ENCODE peak calls at places on chromosomes 13 and 19, in seven cellular contexts. W is A549, H is fibroblast of lung, B is tibial nerve, S is PC-3, Q is upper lobe of left lung, F is fibroblast of villous mesenchyme. I is an unnamed sample.

GRCh38 chr13:111387026-111387871 is 66.8 kb downstream of the TEX29 start:
- DNase-seq in W (no peak), H (no peak), B (no peak), S (no peak), Q (peak), F (no peak), I (no peak)

GRCh38 chr19:16034958-16035560 is 41.2 kb upstream of the TPM4 start:
- DNase-seq in W (no peak), H (no peak), B (no peak), S (no peak), Q (no peak), F (no peak), I (no peak)

GRCh38 chr13:112447306-112447705 is 71.2 kb downstream of the SPACA7 start:
- DNase-seq in W (no peak), H (no peak), B (no peak), S (no peak), Q (peak), F (no peak), I (no peak)

GRCh38 chr19:38849746-38850230 is at the start of gene HNRNPL:
- DNase-seq in W (no peak), H (no peak), B (no peak), S (no peak), Q (peak), F (no peak), I (no peak)

GRCh38 chr13:108036411-108036810 is 178.9 kb downstream of the LIG4 start:
- DNase-seq in W (no peak), H (no peak), B (no peak), S (no peak), Q (no peak), F (no peak), I (no peak)

GRCh38 chr19:27986299-27986698 is 1226.7 kb downstream of the UQCRFS1 start:
- DNase-seq in W (no peak), H (no peak), B (no peak), S (no peak), Q (no peak), F (no peak), I (no peak)

GRCh38 chr19:38922482-38922881 is 8.1 kb downstream of the SARS2 start:
- DNase-seq in W (no peak), H (no peak), B (no peak), S (no peak), Q (no peak), F (no peak), I (no peak)

GRCh38 chr19:41531438-41532311 is 44.3 kb upstream of the CEACAM21 start:
- DNase-seq in W (peak), H (peak), B (peak), S (no peak), Q (peak), F (peak), I (peak)

GRCh38 chr13:43054803-43055802 is 31.7 kb downstream of the DNAJC15 start:
- DNase-seq in W (no peak), H (peak), B (no peak), S (peak), Q (no peak), F (peak), I (no peak)

GRCh38 chr13:109785892-109786450 is 412 bp downstream of the IRS2 start:
- DNase-seq in W (no peak), H (no peak), B (no peak), S (no peak), Q (no peak), F (no peak), I (no peak)

GRCh38 chr19:39411006-39411831 is 1.2 kb upstream of the PLEKHG2 start:
- DNase-seq in W (no peak), H (peak), B (peak), S (no peak), Q (peak), F (peak), I (no peak)

GRCh38 chr13:101691326-101691725 is 238.9 kb downstream of the ITGBL1 start:
- DNase-seq in W (no peak), H (no peak), B (no peak), S (peak), Q (no peak), F (no peak), I (no peak)

GRCh38 chr13:33034061-33034460 is 17.8 kb downstream of the KL start:
- DNase-seq in W (no peak), H (no peak), B (no peak), S (no peak), Q (no peak), F (no peak), I (no peak)

GRCh38 chr13:67736646-67737420 is 506.7 kb upstream of the PCDH9 start:
- DNase-seq in W (peak), H (peak), B (no peak), S (peak), Q (no peak), F (peak), I (no peak)

GRCh38 chr13:30142502-30143211 is 164.7 kb downstream of the KATNAL1 start:
- DNase-seq in W (peak), H (peak), B (peak), S (peak), Q (no peak), F (peak), I (no peak)

GRCh38 chr19:863305-863620 is 3.8 kb downstream of the CFD start:
- DNase-seq in W (no peak), H (no peak), B (no peak), S (no peak), Q (no peak), F (no peak), I (no peak)

GRCh38 chr19:860481-861098 is 1.1 kb downstream of the CFD start:
- DNase-seq in W (peak), H (peak), B (peak), S (peak), Q (peak), F (peak), I (no peak)

GRCh38 chr19:861756-862528 is 2.5 kb downstream of the CFD start:
- DNase-seq in W (no peak), H (no peak), B (no peak), S (peak), Q (peak), F (no peak), I (peak)

GRCh38 chr19:862529-863304 is 3.3 kb downstream of the CFD start:
- DNase-seq in W (no peak), H (peak), B (peak), S (no peak), Q (peak), F (peak), I (no peak)

DNA sequence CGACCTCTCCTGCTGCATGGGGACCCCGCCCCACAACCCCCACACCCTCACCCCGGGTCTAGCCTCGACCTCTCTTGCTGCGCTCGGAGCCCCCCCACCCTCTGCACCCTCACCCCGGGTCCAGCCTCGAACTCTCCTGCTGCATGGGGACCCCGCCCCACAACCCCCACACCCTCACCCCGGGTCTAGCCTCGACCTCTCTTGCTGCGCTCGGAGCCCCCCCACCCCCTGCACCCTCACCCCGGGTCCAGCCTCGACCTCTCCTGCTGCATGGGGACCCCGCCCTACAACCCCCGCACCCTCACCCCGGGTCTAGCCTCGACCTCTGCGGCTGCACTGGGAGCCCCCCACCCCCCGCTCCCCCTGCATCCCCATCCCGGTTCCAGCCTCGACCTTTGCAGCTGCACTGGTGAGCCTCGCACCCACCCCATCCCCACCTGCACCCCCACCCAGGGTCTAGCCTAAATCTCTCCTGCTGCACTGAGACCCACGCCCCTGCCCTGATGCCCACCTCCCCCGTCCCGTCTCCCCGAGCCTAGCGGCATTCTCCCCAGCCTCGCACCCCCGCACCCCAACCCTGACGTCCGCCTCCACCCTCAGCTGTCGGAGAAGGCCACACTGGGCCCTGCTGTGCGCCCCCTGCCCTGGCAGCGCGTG is 1.8 kb downstream of the CFD start:
- DNase-seq in W (no peak), H (no peak), B (no peak), S (no peak), Q (no peak), F (no peak), I (no peak)
- H3K4me3 ChIP-seq in W (peak), H (no peak), B (peak), S (peak), Q (peak), F (peak), I (no peak)

DNA sequence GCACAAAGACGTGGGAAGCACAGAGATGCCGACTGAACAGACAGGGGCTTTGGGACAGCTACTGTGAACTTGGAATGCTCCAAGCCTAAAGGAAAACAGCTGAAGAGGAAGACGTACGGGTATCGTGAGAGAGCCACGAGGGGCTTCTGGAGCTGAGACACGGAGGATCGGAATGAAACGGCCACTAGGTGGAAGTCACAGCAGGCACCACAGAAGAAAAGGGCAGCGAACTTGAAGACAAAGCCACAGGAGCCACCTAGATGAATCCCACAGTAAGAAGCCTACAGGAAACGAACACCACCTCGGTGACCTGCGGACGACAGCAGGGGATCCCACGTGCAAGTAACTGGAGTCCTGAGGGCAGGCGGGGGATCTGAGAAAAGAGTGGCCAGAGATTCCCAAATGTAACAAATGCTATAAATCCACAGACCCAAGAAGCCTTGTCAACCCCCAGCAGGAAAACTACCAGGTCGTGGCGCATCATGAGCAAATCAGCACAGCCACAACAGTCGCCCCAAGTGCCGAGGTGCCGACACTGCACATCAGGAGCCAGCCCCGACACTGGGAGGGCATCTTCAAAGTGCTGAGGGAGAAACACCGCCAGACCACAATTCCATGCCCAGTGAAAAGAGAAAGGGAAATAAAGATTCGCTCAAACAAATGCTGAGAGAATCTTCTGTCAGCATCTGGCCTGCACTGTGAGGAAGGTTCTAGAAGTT is 39.3 kb upstream of the ISYNA1 start:
- DNase-seq in W (no peak), H (no peak), B (no peak), S (no peak), Q (no peak), F (no peak), I (no peak)
- TF ChIP-seq CTCF in W (no peak), H (no peak), B (peak), S (peak), Q (no peak), F (peak), I (no peak)

DNA sequence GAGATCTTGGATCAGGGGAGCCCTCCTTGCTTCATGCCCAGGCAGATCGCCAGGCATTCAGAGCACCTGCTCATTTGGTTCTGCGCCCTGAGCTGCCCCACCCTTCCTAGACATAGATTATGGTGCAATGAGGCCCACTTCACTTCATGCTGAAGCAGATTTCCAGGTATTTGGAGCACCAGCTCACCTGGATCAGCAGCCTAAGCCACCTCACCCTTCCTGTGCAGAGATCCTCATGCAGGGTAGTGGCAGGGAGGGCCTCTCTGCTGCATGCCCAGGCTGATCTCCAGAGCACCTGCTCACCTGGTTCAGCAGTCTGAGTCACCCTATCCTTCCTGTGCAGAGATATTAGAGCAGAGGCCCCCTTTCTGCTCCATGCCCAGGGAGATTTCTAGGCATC is 1966.1 kb downstream of the PCDH9 start:
- DNase-seq in W (no peak), H (no peak), B (no peak), S (no peak), Q (peak), F (no peak), I (no peak)
- H3K4me3 ChIP-seq in W (no peak), H (no peak), B (no peak), S (no peak), Q (no peak), F (no peak), I (no peak)

GRCh38 chr19:11697284-11697855 is 41.4 kb downstream of the ZNF823 start:
- DNase-seq in W (no peak), H (no peak), B (no peak), S (no peak), Q (no peak), F (no peak), I (no peak)

GRCh38 chr19:11692127-11692790 is 46.5 kb downstream of the ZNF823 start:
- DNase-seq in W (no peak), H (no peak), B (no peak), S (no peak), Q (no peak), F (no peak), I (no peak)

GRCh38 chr19:11694533-11695439 is 44.0 kb downstream of the ZNF823 start:
- DNase-seq in W (no peak), H (peak), B (peak), S (peak), Q (peak), F (peak), I (peak)

GRCh38 chr19:11698231-11698630 is 40.5 kb downstream of the ZNF823 start:
- DNase-seq in W (no peak), H (no peak), B (no peak), S (no peak), Q (no peak), F (no peak), I (no peak)

GRCh38 chr19:11693505-11694499 is 44.9 kb downstream of the ZNF823 start:
- DNase-seq in W (no peak), H (peak), B (no peak), S (peak), Q (no peak), F (peak), I (no peak)
- TF ChIP-seq CTCF in W (no peak), H (no peak), B (no peak), S (peak), Q (no peak), F (no peak), I (no peak)